ENCODE peak calls at places on chromosomes 12 and 14, in eight cellular contexts. M, N, L, X, S, B, E and K are unnamed samples.

GRCh38 chr12:2347137-2347843 is 294.5 kb downstream of the CACNA1C start:
- DNase-seq in X (no peak), L (no peak), M (no peak), B (no peak), S (no peak), E (no peak), N (no peak), K (no peak)

GRCh38 chr14:82449926-82450325 is 916.3 kb upstream of the SEL1L start:
- DNase-seq in S (no peak), M (no peak), N (no peak), X (no peak), B (no peak), L (no peak), E (no peak), K (no peak)

GRCh38 chr12:76183459-76184186 is 99.1 kb upstream of the NAP1L1 start:
- DNase-seq in L (no peak), M (no peak), X (no peak), N (no peak), E (no peak), B (peak), S (peak), K (no peak)

GRCh38 chr12:81668475-81668874 is 90.7 kb downstream of the PPFIA2 start:
- DNase-seq in S (no peak), X (no peak), N (no peak), B (no peak), E (no peak), M (no peak), L (no peak), K (no peak)

GRCh38 chr12:22377731-22378496 is 43.4 kb upstream of the ST8SIA1 start:
- DNase-seq in E (no peak), M (no peak), X (no peak), N (no peak), B (no peak), L (no peak), S (no peak), K (no peak)

GRCh38 chr14:95341115-95341514 is 21.4 kb upstream of the CLMN start:
- DNase-seq in N (no peak), B (no peak), E (no peak), M (no peak), X (no peak), L (no peak), S (no peak), K (no peak)

GRCh38 chr12:20576528-20576927 is 118.6 kb upstream of the SLCO1C1 start:
- DNase-seq in S (no peak), E (no peak), L (no peak), N (no peak), X (no peak), M (no peak), B (no peak), K (no peak)

GRCh38 chr14:99189201-99189801 is 82.7 kb downstream of the BCL11B start:
- DNase-seq in X (no peak), E (no peak), N (no peak), M (no peak), L (no peak), B (no peak), S (no peak), K (no peak)

GRCh38 chr12:23950011-23950774 is 723 bp upstream of the SOX5 start:
- DNase-seq in X (no peak), N (no peak), E (no peak), L (no peak), M (no peak), B (no peak), S (no peak), K (no peak)

GRCh38 chr14:98966465-98967162 is 305.4 kb downstream of the BCL11B start:
- DNase-seq in X (no peak), B (no peak), S (no peak), M (no peak), E (no peak), N (no peak), L (no peak), K (no peak)

GRCh38 chr12:58794859-58795258 is 125.4 kb downstream of the LRIG3 start:
- DNase-seq in L (no peak), E (no peak), B (no peak), S (no peak), X (no peak), N (no peak), M (no peak), K (no peak)

GRCh38 chr14:90644882-90645281 is 171.3 kb downstream of the TTC7B start:
- DNase-seq in E (no peak), S (peak), M (no peak), N (no peak), L (no peak), B (peak), X (no peak), K (no peak)

GRCh38 chr12:96985515-96986362 is 78.7 kb downstream of the NEDD1 start:
- DNase-seq in E (no peak), L (no peak), X (no peak), S (peak), M (no peak), N (no peak), B (no peak), K (no peak)

GRCh38 chr14:99793213-99794155 is at the start of gene EML1:
- DNase-seq in E (no peak), L (peak), S (peak), M (peak), B (peak), N (peak), X (peak), K (no peak)

GRCh38 chr12:53759261-53759660 is 7.5 kb upstream of the CISTR start:
- DNase-seq in N (no peak), M (peak), X (no peak), B (no peak), L (no peak), S (no peak), E (no peak), K (no peak)

GRCh38 chr14:52222901-52223300 is 44.6 kb upstream of the PTGDR start:
- DNase-seq in L (no peak), M (no peak), E (no peak), B (no peak), S (no peak), N (no peak), X (no peak), K (no peak)

GRCh38 chr12:5197127-5197526 is 153.4 kb downstream of the KCNA5 start:
- DNase-seq in X (no peak), E (no peak), L (no peak), M (no peak), S (no peak), N (no peak), B (no peak), K (no peak)

GRCh38 chr14:22980672-22981089 is 1.7 kb downstream of the AJUBA start:
- DNase-seq in X (no peak), S (peak), N (no peak), E (no peak), B (peak), M (peak), L (peak), K (no peak)

GRCh38 chr14:54698501-54698900 is 131.6 kb downstream of the SAMD4A start:
- DNase-seq in M (no peak), X (no peak), L (no peak), S (no peak), N (no peak), B (no peak), E (no peak), K (no peak)

GRCh38 chr12:130713581-130713991 is 2.5 kb downstream of the RIMBP2 start:
- DNase-seq in X (peak), E (no peak), B (peak), M (no peak), L (peak), N (no peak), S (no peak), K (no peak)

GRCh38 chr12:119068129-119068856 is 87.0 kb downstream of the SRRM4 start:
- DNase-seq in B (no peak), N (no peak), S (no peak), L (no peak), M (no peak), X (no peak), E (no peak), K (no peak)

GRCh38 chr12:124588689-124589318 is 21.4 kb upstream of the NCOR2 start:
- DNase-seq in B (peak), E (no peak), L (peak), N (peak), S (no peak), M (no peak), X (no peak), K (no peak)

GRCh38 chr12:113613414-113613813 is 141.7 kb upstream of the LHX5 start:
- DNase-seq in E (no peak), M (no peak), B (no peak), N (no peak), L (no peak), S (no peak), X (no peak), K (no peak)

GRCh38 chr14:26730929-26731618 is 133.2 kb upstream of the NOVA1 start:
- DNase-seq in L (no peak), M (no peak), N (no peak), X (no peak), B (no peak), E (no peak), S (no peak), K (no peak)

GRCh38 chr12:22416831-22417230 is 82.3 kb upstream of the ST8SIA1 start:
- DNase-seq in B (no peak), X (no peak), N (no peak), M (no peak), S (no peak), E (no peak), L (no peak), K (no peak)

GRCh38 chr12:108594-108993 is 42.0 kb downstream of the IQSEC3 start:
- DNase-seq in L (no peak), X (peak), E (no peak), B (no peak), N (no peak), S (peak), M (no peak), K (no peak)

GRCh38 chr12:92528586-92528985 is 174.2 kb upstream of the PLEKHG7 start:
- DNase-seq in M (no peak), X (no peak), S (no peak), E (no peak), B (no peak), N (no peak), L (no peak), K (no peak)

GRCh38 chr12:10339441-10339840 is 31.8 kb downstream of the KLRD1 start:
- DNase-seq in S (no peak), N (no peak), B (no peak), E (no peak), L (no peak), M (no peak), X (no peak), K (no peak)

GRCh38 chr12:47949441-47950341 is 13.7 kb upstream of the TMEM106C start:
- DNase-seq in S (peak), E (no peak), L (peak), M (peak), X (peak), N (peak), B (peak), K (no peak)

GRCh38 chr14:74531467-74531866 is 37.9 kb downstream of the ISCA2 start:
- DNase-seq in B (no peak), N (no peak), L (no peak), X (no peak), S (no peak), E (no peak), M (no peak), K (no peak)

GRCh38 chr12:77667101-77667500 is 163.6 kb upstream of the NAV3 start:
- DNase-seq in N (no peak), B (no peak), E (no peak), X (no peak), L (no peak), S (no peak), M (no peak), K (no peak)

GRCh38 chr12:121132601-121133481 is at the start of gene P2RX7:
- DNase-seq in N (peak), L (peak), B (peak), S (peak), M (peak), E (no peak), X (peak), K (no peak)

GRCh38 chr12:24109381-24110039 is 160.0 kb upstream of the SOX5 start:
- DNase-seq in M (no peak), X (no peak), N (no peak), E (no peak), B (no peak), L (no peak), S (no peak), K (no peak)

GRCh38 chr12:94207467-94208432 is 59.4 kb downstream of the PLXNC1 start:
- DNase-seq in N (no peak), M (no peak), B (no peak), S (no peak), E (no peak), X (peak), L (no peak), K (no peak)

GRCh38 chr12:68903511-68903910 is 29.5 kb downstream of the CPM start:
- DNase-seq in L (no peak), N (no peak), M (no peak), S (peak), B (no peak), X (no peak), E (no peak), K (no peak)

GRCh38 chr12:47964102-47964723 is 817 bp downstream of the TMEM106C start:
- DNase-seq in E (no peak), S (peak), M (no peak), X (peak), L (no peak), B (peak), N (no peak), K (no peak)

GRCh38 chr14:37546621-37547447 is 48.2 kb downstream of the FOXA1 start:
- DNase-seq in N (no peak), B (no peak), X (no peak), S (no peak), L (no peak), M (no peak), E (no peak), K (no peak)

GRCh38 chr12:14770495-14771313 is 32.6 kb downstream of the WBP11 start:
- DNase-seq in E (no peak), N (peak), M (peak), S (peak), X (peak), B (peak), L (peak), K (peak)
- TF ChIP-seq POLR2A in E (peak), N (peak), M (peak), S (peak), X (peak), B (peak), L (peak), K (peak)

GRCh38 chr12:8452976-8453616 is 2.7 kb upstream of the CLEC6A start:
- DNase-seq in N (no peak), M (no peak), L (no peak), X (no peak), S (no peak), B (no peak), E (no peak), K (no peak)

GRCh38 chr12:8453796-8454195 is 2.0 kb upstream of the CLEC6A start:
- DNase-seq in M (no peak), X (no peak), S (no peak), E (no peak), B (no peak), N (no peak), L (no peak), K (no peak)

GRCh38 chr12:8452036-8452435 is 3.7 kb upstream of the CLEC6A start:
- DNase-seq in M (no peak), S (no peak), X (no peak), N (no peak), E (no peak), L (no peak), B (no peak), K (no peak)

GRCh38 chr12:8455281-8455680 is 481 bp upstream of the CLEC6A start:
- DNase-seq in N (no peak), X (no peak), S (no peak), M (no peak), B (no peak), E (no peak), L (no peak), K (no peak)

GRCh38 chr12:8455727-8456360 is at the start of gene CLEC6A:
- DNase-seq in X (no peak), B (no peak), S (no peak), N (no peak), L (no peak), M (no peak), E (no peak), K (no peak)
- TF ChIP-seq POLR2A in X (no peak), B (no peak), S (no peak), N (no peak), L (no peak), M (no peak), E (no peak), K (no peak)

GRCh38 chr14:77799863-77800730 is at the start of gene ADCK1:
- DNase-seq in M (peak), N (peak), X (peak), L (peak), E (peak), B (peak), S (peak), K (peak)
- TF ChIP-seq POLR2A in M (no peak), N (peak), X (peak), L (no peak), E (no peak), B (peak), S (peak), K (no peak)

GRCh38 chr12:116780942-116781341 is 42.8 kb downstream of the RNFT2 start:
- DNase-seq in E (no peak), B (no peak), N (no peak), M (no peak), L (no peak), S (no peak), X (no peak), K (no peak)

GRCh38 chr12:116779597-116779996 is 41.5 kb downstream of the RNFT2 start:
- DNase-seq in M (no peak), X (no peak), L (no peak), E (no peak), N (no peak), B (no peak), S (no peak), K (no peak)

GRCh38 chr12:116784238-116784612 is 46.1 kb downstream of the RNFT2 start:
- DNase-seq in X (no peak), N (no peak), M (no peak), L (no peak), E (no peak), B (no peak), S (no peak), K (no peak)

GRCh38 chr12:116783503-116784237 is 45.6 kb downstream of the RNFT2 start:
- DNase-seq in L (no peak), S (no peak), B (no peak), N (no peak), M (no peak), X (no peak), E (no peak), K (no peak)
- TF ChIP-seq POLR2A in L (no peak), S (no peak), B (no peak), N (no peak), M (no peak), X (no peak), E (no peak), K (no peak)